ENCODE peak calls at places on chromosome 19, in four cellular contexts. S is tibial nerve; N is naive thymus-derived CD8-positive, alpha-beta T cell; P is NCI-H1417. M is an unnamed sample.

GRCh38 chr19:52307275-52307674 is 10.3 kb downstream of the ZNF480 start:
- DNase-seq in S (no peak), N (peak), P (peak), M (no peak)

GRCh38 chr19:11377756-11378155 is 3.3 kb downstream of the SWSAP1 start:
- DNase-seq in S (no peak), N (no peak), P (no peak), M (no peak)

GRCh38 chr19:1811472-1811894 is 593 bp downstream of the ATP8B3 start:
- DNase-seq in S (peak), N (no peak), P (no peak), M (peak)

GRCh38 chr19:17232258-17232657 is 6.2 kb downstream of the OCEL1 start:
- DNase-seq in S (no peak), N (no peak), P (no peak), M (no peak)

GRCh38 chr19:14096272-14096992 is 5.9 kb upstream of the SAMD1 start:
- DNase-seq in S (no peak), N (no peak), P (no peak), M (no peak)

GRCh38 chr19:44452367-44452766 is 4.1 kb upstream of the ZNF229 start:
- DNase-seq in S (no peak), N (no peak), P (no peak), M (no peak)

GRCh38 chr19:9828551-9829063 is 889 bp downstream of the UBL5 start:
- DNase-seq in S (no peak), N (no peak), P (no peak), M (no peak)

GRCh38 chr19:35717665-35718344 is at the start of gene KMT2B:
- DNase-seq in S (no peak), N (peak), P (peak), M (peak)

GRCh38 chr19:1131718-1132552 is 28.1 kb downstream of the GPX4 start:
- DNase-seq in S (peak), N (peak), P (no peak), M (no peak)

GRCh38 chr19:41324231-41324702 is 14.3 kb downstream of the CCDC97 start:
- DNase-seq in S (no peak), N (no peak), P (no peak), M (no peak)

GRCh38 chr19:39941615-39942507 is 7.4 kb upstream of the FCGBP start:
- DNase-seq in S (no peak), N (peak), P (no peak), M (no peak)

GRCh38 chr19:50882188-50882587 is 8.9 kb downstream of the KLK2 start:
- DNase-seq in S (no peak), N (no peak), P (no peak), M (no peak)

GRCh38 chr19:56720281-56720680 is 48.7 kb upstream of the ZNF835 start:
- DNase-seq in S (no peak), N (no peak), P (no peak), M (no peak)

GRCh38 chr19:41616785-41617621 is 9.9 kb downstream of the CEACAM4 start:
- DNase-seq in S (no peak), N (no peak), P (no peak), M (no peak)

GRCh38 chr19:20233105-20233504 is 66.1 kb downstream of the ZNF486 start:
- DNase-seq in S (no peak), N (no peak), P (no peak), M (no peak)

GRCh38 chr19:40603071-40603718 is 2.0 kb downstream of the LTBP4 start:
- DNase-seq in S (no peak), N (no peak), P (no peak), M (no peak)

GRCh38 chr19:17946965-17947784 is 14.4 kb downstream of the CCDC124 start:
- DNase-seq in S (no peak), N (no peak), P (no peak), M (no peak)

GRCh38 chr19:10544242-10544752 is 593 bp downstream of the ATG4D start:
- DNase-seq in S (no peak), N (no peak), P (no peak), M (no peak)

GRCh38 chr19:7395360-7395781 is 46.6 kb downstream of the ARHGEF18 start:
- DNase-seq in S (no peak), N (no peak), P (no peak), M (no peak)

GRCh38 chr19:1935484-1936208 is 5.3 kb upstream of the CSNK1G2 start:
- DNase-seq in S (no peak), N (no peak), P (no peak), M (no peak)

GRCh38 chr19:51224163-51224641 is 678 bp upstream of the CD33 start:
- DNase-seq in S (no peak), N (no peak), P (no peak), M (no peak)

GRCh38 chr19:55198651-55199050 is 10.7 kb downstream of the PTPRH start:
- DNase-seq in S (no peak), N (no peak), P (no peak), M (no peak)

GRCh38 chr19:56110515-56111448 is 10.3 kb downstream of the ZNF787 start:
- DNase-seq in S (no peak), N (no peak), P (no peak), M (no peak)

M was measured in NCI-H345.